ENCODE peak calls at places on chromosome 2, in six cellular contexts. T is NCI-H1417; W is NCI-H345; L is NCI-H524 treated with DMSO at 0.1 percent for 48 hours; R is stimulated activated CD8-positive, alpha-beta memory T cell treated with anti-CD3 and anti-CD28 coated beads, Interleukin-12 subunit alpha, Interleukin-12 subunit beta, amount 100 ng/mL, for 1 hour; X is activated gamma-delta T cell. E is an unnamed sample.

GRCh38 chr2:67516899-67517530 is 119.9 kb downstream of the ETAA1 start:
- DNase-seq in W (peak), R (no peak), L (no peak), X (no peak), T (no peak), E (peak)

GRCh38 chr2:36318547-36318946 is 37.0 kb upstream of the CRIM1 start:
- DNase-seq in T (no peak), R (no peak), X (no peak), L (no peak), W (no peak), E (no peak)

GRCh38 chr2:220300806-220301205 is 673.4 kb downstream of the SLC4A3 start:
- DNase-seq in L (no peak), W (no peak), R (no peak), T (no peak), X (no peak), E (no peak)

GRCh38 chr2:45964226-45964841 is 312.9 kb downstream of the PRKCE start:
- DNase-seq in T (no peak), X (no peak), L (no peak), R (no peak), W (peak), E (no peak)

GRCh38 chr2:227717687-227718567 is at the start of gene SLC19A3:
- DNase-seq in R (no peak), W (peak), T (peak), L (peak), X (no peak), E (no peak)

GRCh38 chr2:70906439-70907018 is 29.2 kb upstream of the ATP6V1B1 start:
- DNase-seq in R (no peak), W (no peak), L (no peak), T (no peak), X (no peak), E (no peak)

GRCh38 chr2:191855382-191855781 is 8.5 kb upstream of the CAVIN2 start:
- DNase-seq in R (no peak), L (no peak), X (no peak), W (no peak), T (no peak), E (no peak)

GRCh38 chr2:10717630-10718029 is 3.8 kb upstream of the ATP6V1C2 start:
- DNase-seq in L (no peak), R (no peak), T (no peak), W (no peak), X (no peak), E (no peak)

GRCh38 chr2:54772531-54772930 is 49.1 kb downstream of the EML6 start:
- DNase-seq in L (no peak), R (no peak), X (no peak), W (no peak), T (no peak), E (no peak)

GRCh38 chr2:139813340-139813739 is 1033.2 kb upstream of the NXPH2 start:
- DNase-seq in W (no peak), X (no peak), T (no peak), L (peak), R (no peak), E (no peak)

GRCh38 chr2:41989503-41990180 is 58.2 kb upstream of the PKDCC start:
- DNase-seq in W (no peak), X (no peak), L (no peak), T (no peak), R (no peak), E (no peak)

GRCh38 chr2:166365803-166366420 is 9.8 kb downstream of the SCN9A start:
- DNase-seq in X (no peak), W (no peak), L (no peak), R (no peak), T (no peak), E (no peak)

GRCh38 chr2:190679813-190680591 is 31.1 kb downstream of the NAB1 start:
- DNase-seq in L (no peak), X (peak), R (peak), T (peak), W (peak), E (peak)

GRCh38 chr2:145228506-145228905 is 708.6 kb upstream of the ZEB2 start:
- DNase-seq in T (no peak), W (no peak), L (no peak), X (no peak), R (no peak), E (no peak)

GRCh38 chr2:232377319-232377718 is 1.2 kb upstream of the ALPP start:
- DNase-seq in W (no peak), T (no peak), X (no peak), L (no peak), R (no peak), E (no peak)

GRCh38 chr2:166453995-166454595 is 40.0 kb downstream of the SCN7A start:
- DNase-seq in T (no peak), L (no peak), W (no peak), X (no peak), R (no peak), E (no peak)

GRCh38 chr2:197097578-197098366 is 171.3 kb upstream of the PGAP1 start:
- DNase-seq in R (no peak), T (no peak), W (no peak), L (no peak), X (no peak), E (no peak)

GRCh38 chr2:62485780-62486765 is 19.9 kb downstream of the TMEM17 start:
- DNase-seq in X (no peak), T (no peak), R (no peak), L (no peak), W (no peak), E (no peak)

GRCh38 chr2:162989507-162989906 is 150.9 kb upstream of the KCNH7 start:
- DNase-seq in T (no peak), W (no peak), R (no peak), X (no peak), L (no peak), E (peak)

GRCh38 chr2:182548031-182548950 is 121.5 kb upstream of the PDE1A start:
- DNase-seq in L (no peak), X (no peak), R (no peak), W (no peak), T (no peak), E (no peak)

GRCh38 chr2:98295275-98295674 is 51.0 kb upstream of the CNGA3 start:
- DNase-seq in T (no peak), W (no peak), L (no peak), X (no peak), R (no peak), E (no peak)

GRCh38 chr2:127665267-127665893 is 9.9 kb downstream of the LIMS2 start:
- DNase-seq in X (no peak), T (no peak), W (no peak), R (no peak), L (no peak), E (no peak)

GRCh38 chr2:56209701-56210100 is 25.9 kb downstream of the CCDC85A start:
- DNase-seq in L (no peak), W (no peak), T (no peak), X (no peak), R (no peak), E (no peak)

GRCh38 chr2:146982393-146982846 is 862.4 kb upstream of the ACVR2A start:
- DNase-seq in L (no peak), T (no peak), R (no peak), X (no peak), W (no peak), E (no peak)

GRCh38 chr2:146927080-146927714 is 917.6 kb upstream of the ACVR2A start:
- DNase-seq in T (peak), L (peak), W (peak), R (no peak), X (no peak), E (peak)

GRCh38 chr2:158099716-158100115 is 2.0 kb upstream of the UPP2 start:
- DNase-seq in T (no peak), W (no peak), X (no peak), L (no peak), R (no peak), E (no peak)

GRCh38 chr2:129849559-129850160 is 129.8 kb upstream of the RAB6C start:
- DNase-seq in X (no peak), R (no peak), W (peak), L (no peak), T (no peak), E (peak)

GRCh38 chr2:105396254-105397024 is 2.4 kb downstream of the FHL2 start:
- DNase-seq in R (no peak), T (no peak), L (no peak), W (no peak), X (no peak), E (no peak)

GRCh38 chr2:137881711-137882110 is 82.6 kb upstream of the HNMT start:
- DNase-seq in W (no peak), T (no peak), L (no peak), R (no peak), X (no peak), E (no peak)

GRCh38 chr2:230557056-230557455 is 141.1 kb downstream of the SP100 start:
- DNase-seq in R (no peak), T (no peak), W (no peak), L (no peak), X (no peak), E (no peak)

GRCh38 chr2:191321861-191322662 is 76.9 kb downstream of the MYO1B start:
- DNase-seq in W (no peak), X (no peak), T (no peak), L (peak), R (no peak), E (no peak)

GRCh38 chr2:126620302-126620701 is 35.7 kb upstream of the GYPC start:
- DNase-seq in W (no peak), L (no peak), X (no peak), T (no peak), R (no peak), E (no peak)

GRCh38 chr2:113084249-113085000 is 16.7 kb downstream of the IL1F10 start:
- DNase-seq in T (no peak), R (no peak), W (no peak), L (no peak), X (no peak), E (no peak)

GRCh38 chr2:70536517-70537060 is 17.0 kb downstream of the TGFA start:
- DNase-seq in W (no peak), R (no peak), T (no peak), L (no peak), X (no peak), E (no peak)

GRCh38 chr2:233385489-233386044 is 31.3 kb downstream of the DGKD start:
- DNase-seq in X (no peak), T (no peak), R (peak), W (no peak), L (no peak), E (no peak)

E was measured in NCI-H748 treated with DMSO at 0.1 percent for 48 hours.